ENCODE peak calls at places on chromosomes 4 and X, in five cellular contexts. I, K, L, G and Z are unnamed samples.

GRCh38 chrX:150062292-150063137 is 124.2 kb upstream of the EOLA2 start:
- DNase-seq in I (no peak), K (no peak), L (no peak), G (peak), Z (no peak)

GRCh38 chrX:65668362-65669310 is 1.2 kb downstream of the MSN start:
- DNase-seq in I (peak), K (no peak), L (peak), G (peak), Z (no peak)

GRCh38 chr4:6984611-6985115 is 58.5 kb upstream of the TADA2B start:
- DNase-seq in I (no peak), K (peak), L (no peak), G (no peak), Z (no peak)

GRCh38 chr4:153480704-153481103 is 14.5 kb downstream of the TMEM131L start:
- DNase-seq in I (no peak), K (peak), L (no peak), G (no peak), Z (no peak)

GRCh38 chr4:7236847-7237246 is 44.5 kb downstream of the SORCS2 start:
- DNase-seq in I (no peak), K (no peak), L (no peak), G (no peak), Z (no peak)

GRCh38 chr4:12924253-12924652 is 559.9 kb downstream of the RAB28 start:
- DNase-seq in I (no peak), K (no peak), L (no peak), G (no peak), Z (no peak)

GRCh38 chr4:26284536-26284935 is 36.3 kb upstream of the RBPJ start:
- DNase-seq in I (no peak), K (no peak), L (no peak), G (no peak), Z (no peak)

GRCh38 chr4:40562208-40562607 is 67.5 kb downstream of the RBM47 start:
- DNase-seq in I (no peak), K (no peak), L (no peak), G (no peak), Z (no peak)

GRCh38 chr4:25937801-25938200 is 23.8 kb downstream of the SMIM20 start:
- DNase-seq in I (no peak), K (no peak), L (no peak), G (peak), Z (no peak)

GRCh38 chrX:114127411-114128025 is 456.4 kb upstream of the HTR2C start:
- DNase-seq in I (no peak), K (no peak), L (no peak), G (no peak), Z (no peak)

GRCh38 chr4:3871881-3872833 is 106.0 kb downstream of the ADRA2C start:
- DNase-seq in I (no peak), K (no peak), L (no peak), G (no peak), Z (no peak)

GRCh38 chrX:47992669-47993068 is 11.1 kb downstream of the ZNF182 start:
- DNase-seq in I (no peak), K (no peak), L (no peak), G (no peak), Z (no peak)

GRCh38 chrX:129700536-129700935 is 38.2 kb upstream of the XPNPEP2 start:
- DNase-seq in I (no peak), K (no peak), L (no peak), G (no peak), Z (no peak)

GRCh38 chr4:101806914-101807313 is 16.4 kb downstream of the BANK1 start:
- DNase-seq in I (no peak), K (no peak), L (no peak), G (no peak), Z (no peak)

GRCh38 chr4:183347586-183347985 is 25.4 kb upstream of the CLDN24 start:
- DNase-seq in I (no peak), K (no peak), L (no peak), G (no peak), Z (no peak)

GRCh38 chrX:8851487-8851886 is 50.3 kb upstream of the FAM9A start:
- DNase-seq in I (no peak), K (no peak), L (no peak), G (no peak), Z (no peak)

GRCh38 chrX:39984191-39984956 is 113.4 kb downstream of the BCOR start:
- DNase-seq in I (no peak), K (no peak), L (no peak), G (no peak), Z (no peak)

GRCh38 chr4:173242466-173243250 is 74.0 kb downstream of the GALNT7 start:
- DNase-seq in I (no peak), K (no peak), L (no peak), G (no peak), Z (no peak)

GRCh38 chr4:38989487-38989886 is 42.7 kb downstream of the TMEM156 start:
- DNase-seq in I (no peak), K (no peak), L (no peak), G (no peak), Z (no peak)

GRCh38 chr4:181498148-181498547 is 745.1 kb upstream of the TENM3 start:
- DNase-seq in I (no peak), K (no peak), L (no peak), G (no peak), Z (no peak)

GRCh38 chr4:186734251-186734650 is 10.6 kb upstream of the FAT1 start:
- DNase-seq in I (no peak), K (no peak), L (no peak), G (no peak), Z (no peak)

GRCh38 chr4:170990989-170991589 is 822.1 kb upstream of the GALNTL6 start:
- DNase-seq in I (peak), K (no peak), L (no peak), G (no peak), Z (no peak)

GRCh38 chr4:68904786-68905185 is 46.8 kb downstream of the UGT2A3 start:
- DNase-seq in I (no peak), K (no peak), L (no peak), G (no peak), Z (no peak)

GRCh38 chr4:183284229-183284628 is 35.8 kb downstream of the CLDN22 start:
- DNase-seq in I (no peak), K (no peak), L (no peak), G (no peak), Z (no peak)

GRCh38 chr4:8348071-8348470 is 78.5 kb downstream of the HTRA3 start:
- DNase-seq in I (no peak), K (no peak), L (no peak), G (no peak), Z (no peak)

GRCh38 chr4:159235779-159236368 is 133.0 kb downstream of the RAPGEF2 start:
- DNase-seq in I (no peak), K (no peak), L (no peak), G (no peak), Z (no peak)